ENCODE peak calls at places on chromosome 5, in four cellular contexts. C, I, Z and Y are unnamed samples.

GRCh38 chr5:95241635-95242034 is 43.3 kb downstream of the MCTP1 start:
- DNase-seq in C (peak; percentile 13), I (no peak), Z (no peak), Y (no peak)

GRCh38 chr5:80479713-80480112 is 8.2 kb upstream of the FAM151B start:
- DNase-seq in C (no peak), I (no peak), Z (no peak), Y (no peak)

GRCh38 chr5:113059232-113059805 is 82.7 kb downstream of the DCP2 start:
- DNase-seq in C (no peak), I (no peak), Z (no peak), Y (no peak)

GRCh38 chr5:55407059-55407684 is 99.4 kb downstream of the MTREX start:
- DNase-seq in C (peak; percentile 51), I (peak; percentile 40), Z (no peak), Y (no peak)

GRCh38 chr5:153991168-153991567 is 47.5 kb downstream of the FAM114A2 start:
- DNase-seq in C (no peak), I (no peak), Z (no peak), Y (no peak)

GRCh38 chr5:139272471-139273321 is 20.8 kb upstream of the MATR3 start:
- DNase-seq in C (peak; percentile 79), I (peak; percentile 31), Z (no peak), Y (no peak)

GRCh38 chr5:64635056-64635686 is 55.1 kb upstream of the SHISAL2B start:
- DNase-seq in C (peak; percentile 29), I (peak; percentile 34), Z (no peak), Y (no peak)

GRCh38 chr5:125834438-125835147 is 588.6 kb upstream of the GRAMD2B start:
- DNase-seq in C (no peak), I (no peak), Z (no peak), Y (no peak)

GRCh38 chr5:159341914-159342313 is 11.6 kb upstream of the IL12B start:
- DNase-seq in C (peak; percentile 82), I (peak; percentile 79), Z (no peak), Y (no peak)

GRCh38 chr5:142466195-142466951 is 141.6 kb upstream of the SPRY4 start:
- DNase-seq in C (no peak), I (no peak), Z (no peak), Y (no peak)